ENCODE peak calls at places on chromosomes 5 and 9, in four cellular contexts. H is kidney, F is H4, S is mesendoderm. W is an unnamed sample.

GRCh38 chr9:91903126-91903911 is 46.7 kb downstream of the ROR2 start:
- DNase-seq in H (no peak), F (no peak), S (no peak), W (no peak)

GRCh38 chr5:124824637-124825158 is 78.3 kb upstream of the ZNF608 start:
- DNase-seq in H (no peak), F (peak), S (peak), W (no peak)

GRCh38 chr5:42930934-42931333 is 109.2 kb downstream of the ANXA2R start:
- DNase-seq in H (no peak), F (no peak), S (no peak), W (no peak)

GRCh38 chr9:131228096-131228495 is 48.2 kb downstream of the FAM78A start:
- DNase-seq in H (no peak), F (no peak), S (no peak), W (no peak)

GRCh38 chr9:13480688-13481087 is 201.2 kb upstream of the MPDZ start:
- DNase-seq in H (no peak), F (no peak), S (peak), W (no peak)

GRCh38 chr5:399296-400281 is 43.4 kb upstream of the EXOC3 start:
- DNase-seq in H (peak), F (peak), S (peak), W (no peak)

GRCh38 chr5:141260458-141261237 is 15.5 kb downstream of the PCDHB15 start:
- DNase-seq in H (no peak), F (no peak), S (peak), W (no peak)

GRCh38 chr5:101292199-101292598 is 389.1 kb upstream of the ST8SIA4 start:
- DNase-seq in H (no peak), F (no peak), S (no peak), W (no peak)

GRCh38 chr9:115548826-115549225 is 430.9 kb upstream of the TNC start:
- DNase-seq in H (no peak), F (peak), S (no peak), W (no peak)

GRCh38 chr9:130868230-130868629 is 28.4 kb downstream of the QRFP start:
- DNase-seq in H (no peak), F (no peak), S (peak), W (no peak)

GRCh38 chr5:126809932-126810331 is 33.0 kb downstream of the LMNB1 start:
- DNase-seq in H (no peak), F (no peak), S (no peak), W (no peak)